ENCODE peak calls at places on chromosomes 7 and 10, in five cellular contexts. G, E, A, T and Z are unnamed samples.

GRCh38 chr10:68560201-68560915 is at the start of gene TET1:
- DNase-seq in G (peak), E (peak), A (peak), T (peak), Z (peak)

GRCh38 chr10:117075064-117075463 is 63.0 kb downstream of the VAX1 start:
- DNase-seq in G (no peak), E (no peak), A (no peak), T (no peak), Z (peak)

GRCh38 chr7:92847305-92847704 is 10.9 kb upstream of the CDK6 start:
- DNase-seq in G (no peak), E (no peak), A (no peak), T (no peak), Z (no peak)

GRCh38 chr10:126234630-126235029 is 153.6 kb downstream of the ADAM12 start:
- DNase-seq in G (no peak), E (no peak), A (no peak), T (no peak), Z (no peak)

GRCh38 chr7:129431911-129432643 is 2.2 kb upstream of the STRIP2 start:
- DNase-seq in G (no peak), E (no peak), A (no peak), T (no peak), Z (no peak)

GRCh38 chr7:148987751-148988512 is 40.4 kb downstream of the PDIA4 start:
- DNase-seq in G (peak), E (no peak), A (no peak), T (no peak), Z (no peak)

GRCh38 chr7:81887098-81887497 is 117.3 kb upstream of the HGF start:
- DNase-seq in G (no peak), E (no peak), A (no peak), T (no peak), Z (peak)

GRCh38 chr7:98211676-98212531 is 665 bp downstream of the BHLHA15 start:
- DNase-seq in G (peak), E (no peak), A (no peak), T (peak), Z (no peak)

GRCh38 chr7:70040971-70041766 is 442.9 kb downstream of the AUTS2 start:
- DNase-seq in G (peak), E (peak), A (no peak), T (no peak), Z (no peak)

GRCh38 chr10:43287056-43288007 is 20.5 kb upstream of the RASGEF1A start:
- DNase-seq in G (no peak), E (no peak), A (no peak), T (no peak), Z (no peak)

GRCh38 chr10:47033541-47034270 is 122.5 kb downstream of the PTPN20 start:
- DNase-seq in G (no peak), E (no peak), A (no peak), T (peak), Z (no peak)

GRCh38 chr10:70355234-70356021 is 27.0 kb downstream of the LRRC20 start:
- DNase-seq in G (peak), E (no peak), A (no peak), T (no peak), Z (no peak)

GRCh38 chr7:38306136-38306535 is 32.7 kb upstream of the TARP start:
- DNase-seq in G (no peak), E (no peak), A (no peak), T (no peak), Z (peak)

GRCh38 chr7:80443336-80443735 is 68.5 kb downstream of the GNAT3 start:
- DNase-seq in G (no peak), E (peak), A (no peak), T (no peak), Z (no peak)

GRCh38 chr10:42754155-42755027 is 28.2 kb upstream of the BMS1 start:
- DNase-seq in G (peak), E (no peak), A (no peak), T (no peak), Z (no peak)

GRCh38 chr7:157394246-157395191 is 57.7 kb downstream of the DNAJB6 start:
- DNase-seq in G (no peak), E (no peak), A (no peak), T (peak), Z (peak)

GRCh38 chr7:130865408-130866236 is 131.6 kb upstream of the KLF14 start:
- DNase-seq in G (peak), E (peak), A (no peak), T (no peak), Z (no peak)

GRCh38 chr10:56823849-56824248 is 462.8 kb upstream of the ZWINT start:
- DNase-seq in G (peak), E (no peak), A (no peak), T (no peak), Z (no peak)

GRCh38 chr7:114832906-114833595 is 88.8 kb upstream of the MDFIC start:
- DNase-seq in G (no peak), E (no peak), A (no peak), T (no peak), Z (no peak)

GRCh38 chr10:100803481-100803880 is 58.1 kb downstream of the PAX2 start:
- DNase-seq in G (peak), E (no peak), A (no peak), T (peak), Z (no peak)

GRCh38 chr7:36107926-36108631 is 45.0 kb upstream of the EEPD1 start:
- DNase-seq in G (no peak), E (no peak), A (no peak), T (no peak), Z (no peak)

GRCh38 chr10:123606955-123607354 is 59.2 kb upstream of the GPR26 start:
- DNase-seq in G (no peak), E (no peak), A (no peak), T (no peak), Z (no peak)

GRCh38 chr10:18594574-18595156 is 56.7 kb downstream of the NSUN6 start:
- DNase-seq in G (peak), E (no peak), A (no peak), T (no peak), Z (no peak)

GRCh38 chr7:133794490-133794889 is 332.6 kb upstream of the LRGUK start:
- DNase-seq in G (no peak), E (no peak), A (no peak), T (no peak), Z (no peak)

GRCh38 chr7:109021390-109021789 is 451.7 kb downstream of the DNAJB9 start:
- DNase-seq in G (no peak), E (no peak), A (no peak), T (no peak), Z (no peak)

GRCh38 chr7:100127866-100128601 is 1.3 kb downstream of the MBLAC1 start:
- DNase-seq in G (peak), E (no peak), A (peak), T (no peak), Z (no peak)

GRCh38 chr7:1225462-1226154 is 7.1 kb upstream of the UNCX start:
- DNase-seq in G (peak), E (no peak), A (no peak), T (no peak), Z (no peak)

GRCh38 chr7:124790645-124791044 is 25.1 kb upstream of the GPR37 start:
- DNase-seq in G (no peak), E (no peak), A (no peak), T (no peak), Z (no peak)

GRCh38 chr10:113746188-113746950 is 5.1 kb upstream of the PLEKHS1 start:
- DNase-seq in G (no peak), E (peak), A (no peak), T (no peak), Z (peak)

GRCh38 chr7:24328050-24328449 is 44.1 kb downstream of the NPY start:
- DNase-seq in G (no peak), E (no peak), A (no peak), T (no peak), Z (no peak)

GRCh38 chr7:70706204-70706603 is 425.7 kb upstream of the GALNT17 start:
- DNase-seq in G (no peak), E (no peak), A (no peak), T (no peak), Z (no peak)

GRCh38 chr10:104614245-104614831 is 26.8 kb upstream of the SORCS3 start:
- DNase-seq in G (peak), E (peak), A (no peak), T (no peak), Z (no peak)

GRCh38 chr10:5544216-5544805 is 19.6 kb downstream of the CALML3 start:
- DNase-seq in G (no peak), E (no peak), A (no peak), T (peak), Z (no peak)

GRCh38 chr10:71725249-71725648 is 5.7 kb upstream of the C10orf105 start:
- DNase-seq in G (no peak), E (no peak), A (no peak), T (no peak), Z (no peak)
- TF ChIP-seq CTCF in G (no peak), E (no peak), A (no peak), T (no peak), Z (no peak)

GRCh38 chr7:140229591-140230516 is 53.1 kb upstream of the KDM7A start:
- DNase-seq in G (peak), E (no peak), A (no peak), T (no peak), Z (no peak)

GRCh38 chr7:140231779-140232491 is 55.2 kb upstream of the KDM7A start:
- DNase-seq in G (no peak), E (no peak), A (no peak), T (no peak), Z (no peak)

GRCh38 chr7:140230517-140230861 is 53.7 kb upstream of the KDM7A start:
- DNase-seq in G (peak), E (no peak), A (no peak), T (no peak), Z (no peak)

GRCh38 chr7:140232959-140233649 is 56.3 kb upstream of the KDM7A start:
- DNase-seq in G (no peak), E (no peak), A (no peak), T (no peak), Z (no peak)

GRCh38 chr7:140230862-140231778 is 54.3 kb upstream of the KDM7A start:
- DNase-seq in G (peak), E (peak), A (peak), T (peak), Z (no peak)
- TF ChIP-seq CTCF in G (no peak), E (no peak), A (no peak), T (no peak), Z (no peak)

GRCh38 chr7:85464042-85464651 is 277.3 kb upstream of the SEMA3D start:
- DNase-seq in G (no peak), E (peak), A (no peak), T (no peak), Z (no peak)
- TF ChIP-seq CTCF in G (peak), E (peak), A (peak), T (no peak), Z (no peak)

GRCh38 chr10:44370731-44371248 is 14.1 kb downstream of the CXCL12 start:
- DNase-seq in G (peak), E (no peak), A (no peak), T (no peak), Z (no peak)
- TF ChIP-seq CTCF in G (no peak), E (no peak), A (no peak), T (no peak), Z (no peak)

GRCh38 chr7:30369879-30370278 is 85.5 kb downstream of the ZNRF2 start:
- DNase-seq in G (no peak), E (peak), A (no peak), T (no peak), Z (no peak)
- TF ChIP-seq CTCF in G (no peak), E (no peak), A (no peak), T (no peak), Z (no peak)